ENCODE peak calls at places on chromosomes 7 and 10, in eight cellular contexts. E, M, V, O, Y, W, A and P are unnamed samples.

GRCh38 chr10:74824184-74825032 is 2.0 kb upstream of the KAT6B start:
- DNase-seq in E (no peak), M (no peak), V (no peak), O (no peak), Y (peak), W (no peak), A (no peak), P (peak)

GRCh38 chr7:57205000-57205399 is 72.8 kb upstream of the ZNF479 start:
- DNase-seq in E (no peak), M (no peak), V (no peak), O (no peak), Y (no peak), W (no peak), A (no peak), P (no peak)

GRCh38 chr7:36969376-36969775 is 245.1 kb upstream of the AOAH start:
- DNase-seq in E (no peak), M (no peak), V (no peak), O (no peak), Y (no peak), W (no peak), A (no peak), P (no peak)

GRCh38 chr10:73647211-73647874 is 6.1 kb upstream of the MYOZ1 start:
- DNase-seq in E (peak), M (no peak), V (peak), O (peak), Y (no peak), W (no peak), A (peak), P (peak)

GRCh38 chr7:94450044-94450697 is 55.5 kb downstream of the COL1A2 start:
- DNase-seq in E (no peak), M (no peak), V (no peak), O (no peak), Y (no peak), W (no peak), A (no peak), P (no peak)

GRCh38 chr10:117569610-117570395 is 27.3 kb downstream of the EMX2 start:
- DNase-seq in E (no peak), M (no peak), V (no peak), O (no peak), Y (no peak), W (no peak), A (no peak), P (no peak)

GRCh38 chr10:21824409-21824808 is 179.1 kb downstream of the DNAJC1 start:
- DNase-seq in E (no peak), M (no peak), V (no peak), O (no peak), Y (no peak), W (no peak), A (no peak), P (no peak)

GRCh38 chr7:1454471-1455065 is 4.7 kb downstream of the MICALL2 start:
- DNase-seq in E (no peak), M (no peak), V (no peak), O (no peak), Y (no peak), W (no peak), A (peak), P (no peak)

GRCh38 chr10:119178371-119179119 is at the start of gene PRDX3:
- DNase-seq in E (peak), M (no peak), V (peak), O (peak), Y (peak), W (peak), A (peak), P (peak)
- TF ChIP-seq CTCF in E (peak), M (no peak), V (no peak), O (no peak), Y (peak), W (peak), A (no peak), P (no peak)

DNA sequence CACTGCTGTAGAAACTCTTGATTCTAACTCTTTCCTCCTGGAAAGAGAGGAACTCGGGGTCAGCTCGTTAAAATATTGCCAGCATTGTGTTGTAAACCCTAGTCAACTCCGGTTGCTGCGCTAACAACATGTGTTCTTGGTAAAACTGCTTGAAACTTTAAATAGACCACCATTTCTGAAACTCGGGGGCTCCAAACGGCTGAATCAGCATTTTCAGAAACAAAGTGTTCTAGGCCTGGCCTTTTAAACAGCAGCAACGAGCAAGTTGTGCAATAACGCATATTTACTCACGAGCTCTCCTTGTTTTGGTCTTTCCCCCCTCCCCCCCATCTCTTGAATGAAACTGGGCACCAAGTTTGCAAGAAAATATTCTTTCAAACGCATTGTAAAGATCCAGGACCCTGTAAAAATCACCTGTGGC is 9.2 kb upstream of the GRB10 start:
- DNase-seq in E (peak), M (no peak), V (peak), O (peak), Y (no peak), W (peak), A (peak), P (no peak)
- H3K4me3 ChIP-seq in E (peak), M (peak), V (peak), O (peak), Y (no peak), W (peak), A (peak), P (no peak)

GRCh38 chr7:95725170-95725569 is 47.2 kb upstream of the DYNC1I1 start:
- DNase-seq in E (no peak), M (no peak), V (no peak), O (no peak), Y (no peak), W (no peak), A (peak), P (no peak)

GRCh38 chr7:95718556-95719410 is 53.6 kb upstream of the DYNC1I1 start:
- DNase-seq in E (peak), M (no peak), V (peak), O (no peak), Y (no peak), W (no peak), A (peak), P (peak)

DNA sequence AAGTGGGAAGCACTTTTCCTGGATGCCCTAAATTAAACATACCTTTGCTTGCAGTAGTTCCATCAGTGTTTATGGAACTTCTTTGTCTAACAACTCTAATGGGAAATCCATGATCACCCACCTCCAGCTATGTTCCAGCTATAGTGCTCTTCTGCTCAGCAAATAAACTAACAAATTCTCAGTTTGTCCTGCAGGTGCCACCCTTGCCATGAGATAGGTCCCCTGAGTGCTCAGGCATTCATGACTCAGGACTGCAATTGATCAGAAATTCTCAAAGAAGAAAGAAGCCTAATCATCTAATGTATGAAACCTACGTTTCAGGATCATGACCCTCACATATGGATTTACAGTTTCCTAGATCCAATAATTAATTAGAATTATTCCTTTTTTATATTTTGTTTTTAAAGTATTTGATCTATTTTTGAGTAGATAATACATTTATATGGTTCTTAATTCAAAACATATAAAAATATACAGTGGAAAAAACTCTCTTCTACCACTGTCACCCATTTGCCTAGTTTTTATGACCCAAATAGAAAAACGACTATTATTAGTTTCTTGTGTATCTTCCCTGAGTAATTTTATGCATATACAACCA is 48.7 kb upstream of the DYNC1I1 start:
- DNase-seq in E (peak), M (no peak), V (peak), O (peak), Y (no peak), W (peak), A (peak), P (peak)
- TF ChIP-seq CTCF in E (peak), M (no peak), V (peak), O (peak), Y (peak), W (peak), A (peak), P (peak)

GRCh38 chr10:91829268-91829667 is 31.0 kb downstream of the TNKS2 start:
- DNase-seq in E (no peak), M (no peak), V (no peak), O (no peak), Y (no peak), W (no peak), A (no peak), P (no peak)
- H3K4me3 ChIP-seq in E (no peak), M (no peak), V (no peak), O (no peak), Y (no peak), W (no peak), A (no peak), P (no peak)

GRCh38 chr7:101220295-101220694 is 2.3 kb downstream of the ZNHIT1 start:
- DNase-seq in E (no peak), M (no peak), V (no peak), O (no peak), Y (no peak), W (no peak), A (no peak), P (no peak)

GRCh38 chr7:101216001-101216859 is 1.2 kb downstream of the PLOD3 start:
- DNase-seq in E (peak), M (no peak), V (peak), O (no peak), Y (no peak), W (peak), A (peak), P (peak)

GRCh38 chr7:101218236-101219130 is 518 bp downstream of the ZNHIT1 start:
- DNase-seq in E (no peak), M (no peak), V (no peak), O (no peak), Y (no peak), W (no peak), A (peak), P (no peak)

GRCh38 chr7:101216860-101217387 is 457 bp downstream of the PLOD3 start:
- DNase-seq in E (no peak), M (no peak), V (no peak), O (no peak), Y (no peak), W (no peak), A (no peak), P (no peak)

DNA sequence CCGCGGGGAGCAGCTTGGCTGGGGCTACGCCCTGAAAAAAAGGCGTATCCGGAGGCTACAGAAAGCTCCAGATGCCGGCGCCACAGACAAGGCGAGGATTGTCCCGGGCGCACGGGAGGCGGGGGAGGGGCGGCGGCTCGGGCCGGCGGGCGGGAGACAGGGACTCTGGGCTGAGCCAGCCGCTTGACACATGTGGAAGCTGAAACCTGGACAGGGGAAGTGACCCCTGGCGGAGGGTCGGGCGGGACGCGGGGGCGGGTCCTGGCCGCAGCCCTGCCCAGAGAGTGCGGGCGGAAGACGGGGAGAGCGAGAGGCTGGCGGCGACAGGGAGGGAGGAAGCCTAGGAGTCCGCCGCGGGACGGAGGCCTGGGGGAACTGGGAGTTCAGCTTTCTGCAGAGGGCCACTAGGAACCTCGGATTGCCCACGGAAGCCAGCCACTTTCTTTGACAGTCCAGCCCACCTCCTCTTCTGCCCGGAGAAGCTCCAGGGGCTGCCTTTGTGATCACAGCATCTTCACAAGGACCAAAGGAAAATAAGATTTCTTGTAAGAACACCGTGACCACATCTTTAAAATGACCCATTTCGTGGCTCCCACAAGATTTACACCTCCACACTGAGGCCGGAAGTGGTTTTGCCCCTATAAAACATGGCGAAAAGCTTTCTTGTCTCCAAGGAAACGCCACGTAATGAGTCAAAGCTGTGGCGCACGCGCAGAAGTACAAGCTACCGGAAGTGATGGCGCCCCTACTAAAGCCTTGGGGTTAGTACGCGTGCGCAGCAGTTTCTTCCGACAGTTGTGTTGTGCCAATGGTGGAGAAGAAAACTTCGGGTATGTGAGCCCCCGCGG is at the start of the genes PLOD3 and ZNHIT1:
- DNase-seq in E (peak), M (peak), V (peak), O (peak), Y (peak), W (peak), A (peak), P (peak)
- TF ChIP-seq CTCF in E (no peak), M (peak), V (no peak), O (no peak), Y (no peak), W (peak), A (no peak), P (no peak)